ENCODE peak calls at places on chromosome 3, in seven cellular contexts. F is NCI-H146; C is activated CD4-positive, alpha-beta T cell treated with anti-CD3 and anti-CD28 coated beads, Interleukin-2, amount 10 ng/mL, durations not matched to agents 7 days and 5 days; W is endodermal cell; B is left cardiac atrium; L is KBM-7; P is iris pigment epithelial cell. O is an unnamed sample.

GRCh38 chr3:156180077-156180476 is 59.7 kb downstream of the KCNAB1 start:
- DNase-seq in B (no peak), C (no peak), L (no peak), F (no peak), P (peak; percentile 25), W (no peak), O (no peak)

GRCh38 chr3:13477946-13478345 is 2.2 kb upstream of the HDAC11 start:
- DNase-seq in C (no peak), L (no peak), B (no peak), P (no peak), F (no peak), W (no peak), O (no peak)

GRCh38 chr3:72187131-72187530 is 402.2 kb upstream of the PROK2 start:
- DNase-seq in P (no peak), C (no peak), B (no peak), L (peak; percentile 29), W (no peak), F (peak; percentile 1), O (no peak)

GRCh38 chr3:43489918-43490317 is 131.9 kb downstream of the ANO10 start:
- DNase-seq in B (no peak), W (no peak), F (no peak), P (no peak), L (peak; percentile 8), C (no peak), O (no peak)

GRCh38 chr3:97662808-97663207 is 101.8 kb upstream of the ARL6 start:
- DNase-seq in W (peak; percentile 58), B (no peak), P (no peak), F (no peak), C (no peak), L (no peak), O (no peak)

GRCh38 chr3:169594402-169594801 is 69.1 kb downstream of the MECOM start:
- DNase-seq in L (no peak), W (peak; percentile 55), P (no peak), B (no peak), F (no peak), C (no peak), O (no peak)

GRCh38 chr3:112514527-112515128 is 15.4 kb upstream of the BTLA start:
- DNase-seq in B (no peak), L (no peak), C (peak; percentile 28), W (no peak), P (peak; percentile 11), F (no peak), O (no peak)

GRCh38 chr3:124292329-124292728 is 300.4 kb upstream of the ROPN1 start:
- DNase-seq in W (no peak), P (no peak), C (no peak), B (no peak), F (peak; percentile 87), L (no peak), O (peak; percentile 70)

GRCh38 chr3:20682573-20682972 is 496.6 kb upstream of the SGO1 start:
- DNase-seq in L (no peak), W (no peak), F (no peak), C (no peak), B (no peak), P (no peak), O (no peak)

GRCh38 chr3:9168230-9168629 is 81.2 kb downstream of the SRGAP3 start:
- DNase-seq in F (peak; percentile 6), L (no peak), C (peak; percentile 82), W (peak; percentile 63), B (no peak), P (peak; percentile 3), O (no peak)

GRCh38 chr3:5056005-5056391 is 66.1 kb upstream of the ARL8B start:
- DNase-seq in P (no peak), W (no peak), C (no peak), B (no peak), L (no peak), F (no peak), O (no peak)

GRCh38 chr3:126983653-126984390 is 907 bp downstream of the PLXNA1 start:
- DNase-seq in B (no peak), W (peak; percentile 88), L (no peak), F (peak; percentile 62), C (peak; percentile 31), P (peak; percentile 31), O (no peak)

GRCh38 chr3:127860223-127860622 is 37.9 kb upstream of the MGLL start:
- DNase-seq in L (no peak), C (no peak), B (no peak), F (peak; percentile 83), W (peak; percentile 64), P (no peak), O (no peak)

GRCh38 chr3:151130437-151130836 is 45.0 kb downstream of the MED12L start:
- DNase-seq in B (no peak), W (no peak), F (no peak), P (no peak), C (no peak), L (no peak), O (no peak)